ENCODE peak calls at places on chromosomes 6 and 20, in five cellular contexts. J is neural progenitor cell, U is fibroblast of lung, O is HCT116, M is K562. I is an unnamed sample.

GRCh38 chr6:34496103-34496685 is 30.3 kb downstream of the PACSIN1 start:
- DNase-seq in U (no peak), O (no peak), M (no peak), J (no peak), I (no peak)

GRCh38 chr6:143513410-143513809 is 1.9 kb upstream of the FUCA2 start:
- DNase-seq in O (no peak), U (no peak), J (peak; percentile 59), M (peak; percentile 45), I (peak; percentile 7)

GRCh38 chr6:157264701-157265100 is 58.6 kb downstream of the TMEM242 start:
- DNase-seq in J (no peak), O (no peak), U (no peak), M (no peak), I (no peak)

GRCh38 chr6:150573041-150573681 is 26.5 kb upstream of the PLEKHG1 start:
- DNase-seq in M (peak; percentile 24), J (peak; percentile 52), U (peak; percentile 24), O (no peak), I (no peak)

GRCh38 chr20:12241065-12241464 is 323.4 kb downstream of the BTBD3 start:
- DNase-seq in O (no peak), J (no peak), M (no peak), U (no peak), I (no peak)

GRCh38 chr6:125952764-125953501 is 3.6 kb upstream of the HINT3 start:
- DNase-seq in O (no peak), J (peak; percentile 78), M (no peak), U (no peak), I (no peak)

GRCh38 chr20:17735206-17735804 is 35.5 kb downstream of the BANF2 start:
- DNase-seq in U (peak; percentile 61), J (no peak), O (no peak), M (no peak), I (no peak)

GRCh38 chr6:47109281-47109680 is 67.1 kb upstream of the ADGRF1 start:
- DNase-seq in O (no peak), J (no peak), M (no peak), U (no peak), I (no peak)

GRCh38 chr20:59455392-59456341 is 148.7 kb upstream of the PHACTR3 start:
- DNase-seq in M (peak; percentile 20), J (peak; percentile 60), U (peak; percentile 8), O (peak; percentile 3), I (no peak)

GRCh38 chr6:1960484-1961142 is 284.8 kb downstream of the GMDS start:
- DNase-seq in J (no peak), M (no peak), O (no peak), U (no peak), I (no peak)

GRCh38 chr6:1957746-1958145 is 287.7 kb downstream of the GMDS start:
- DNase-seq in O (no peak), J (no peak), M (no peak), U (no peak), I (no peak)

GRCh38 chr6:1952726-1953360 is 292.6 kb downstream of the GMDS start:
- DNase-seq in J (no peak), M (no peak), O (peak; percentile 53), U (peak; percentile 95), I (no peak)

GRCh38 chr6:1962201-1962600 is 283.2 kb downstream of the GMDS start:
- DNase-seq in M (no peak), J (no peak), U (no peak), O (no peak), I (no peak)

DNA sequence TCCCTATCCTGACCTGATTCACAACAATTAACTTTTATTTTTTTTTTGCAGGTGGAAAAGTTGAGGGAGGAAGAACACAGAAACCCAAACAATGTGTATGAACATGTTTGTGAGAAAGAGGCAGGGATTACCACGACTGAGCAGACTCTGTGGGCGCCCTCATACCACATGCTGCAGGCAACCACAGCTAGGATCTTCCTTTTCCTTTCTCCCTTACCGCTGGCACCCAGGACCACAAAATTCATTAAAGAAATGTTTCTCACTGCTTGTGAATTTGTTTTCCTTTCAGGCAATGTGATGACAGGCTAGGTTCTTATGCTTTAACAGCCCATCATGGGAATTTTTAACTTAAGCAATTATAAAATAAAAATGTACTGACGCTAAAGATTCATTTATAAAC is 287.1 kb downstream of the GMDS start:
- DNase-seq in J (no peak), M (no peak), O (no peak), U (no peak), I (peak; percentile 61)
- H3K4me2 ChIP-seq in J (no peak overlapping the region), M (no peak overlapping the region), O (no peak overlapping the region), U (no peak overlapping the region), I (peak overlapping the region; percentile 36)

DNA sequence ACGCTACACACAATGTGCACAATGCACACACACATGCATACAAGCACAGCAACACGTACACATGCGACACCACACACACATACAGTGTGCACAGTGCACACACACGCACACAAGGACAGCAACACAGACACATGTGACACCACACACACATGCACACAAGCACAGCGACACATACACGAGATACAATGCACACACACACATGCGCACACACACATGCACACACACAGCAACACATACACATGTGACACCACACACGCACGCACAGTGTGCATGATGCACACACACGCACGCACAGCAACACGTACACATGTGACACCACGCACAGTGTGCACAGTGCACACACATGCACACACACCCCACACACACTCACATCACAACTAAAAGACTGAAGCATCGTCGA is 327.3 kb downstream of the THBS2 start:
- DNase-seq in J (no peak), M (no peak), U (no peak), O (no peak), I (no peak)
- H3K9ac ChIP-seq in J (no peak overlapping the region), M (no peak overlapping the region), U (no peak overlapping the region), O (no peak overlapping the region), I (no peak overlapping the region)

DNA sequence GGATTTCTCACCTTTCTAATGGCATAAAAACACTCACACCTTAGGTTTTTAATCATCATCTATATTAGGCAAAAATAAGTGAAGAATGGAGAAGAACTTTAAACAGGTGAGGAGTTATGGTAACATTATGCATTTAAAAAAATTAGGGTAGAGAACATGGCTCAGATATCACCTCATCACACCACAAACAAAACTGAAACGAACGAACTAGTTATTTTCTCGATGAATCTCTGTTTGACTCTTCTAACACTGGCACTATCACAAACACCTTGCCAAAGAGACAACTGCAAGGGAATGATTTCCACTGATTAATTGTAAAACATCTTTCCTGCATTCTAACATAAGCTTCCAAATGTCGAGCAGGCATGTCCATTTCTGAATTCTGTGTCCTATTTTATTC is 286.1 kb upstream of the GJE1 start:
- DNase-seq in O (no peak), J (no peak), U (no peak), M (no peak), I (no peak)
- H3K27ac ChIP-seq in O (no peak overlapping the region), J (no peak overlapping the region), U (no peak overlapping the region), M (no peak overlapping the region), I (no peak overlapping the region)

GRCh38 chr20:50534567-50534966 is 24.4 kb downstream of the PTPN1 start:
- DNase-seq in U (peak; percentile 89), J (no peak), M (no peak), O (no peak), I (no peak)

GRCh38 chr20:50533061-50533460 is 22.9 kb downstream of the PTPN1 start:
- DNase-seq in O (no peak), J (no peak), M (no peak), U (peak; percentile 68), I (no peak)

GRCh38 chr20:50535162-50535561 is 25.0 kb downstream of the PTPN1 start:
- DNase-seq in O (no peak), M (no peak), J (no peak), U (no peak), I (no peak)

GRCh38 chr20:50532231-50532630 is 22.0 kb downstream of the PTPN1 start:
- DNase-seq in U (no peak), M (no peak), O (no peak), J (no peak), I (no peak)

GRCh38 chr20:50533464-50533863 is 23.3 kb downstream of the PTPN1 start:
- DNase-seq in U (no peak), M (no peak), O (no peak), J (no peak), I (no peak)
- H3K4me2 ChIP-seq in U (no peak overlapping the region), M (no peak overlapping the region), O (peak overlapping the region; percentile 5), J (no peak overlapping the region), I (no peak overlapping the region)

DNA sequence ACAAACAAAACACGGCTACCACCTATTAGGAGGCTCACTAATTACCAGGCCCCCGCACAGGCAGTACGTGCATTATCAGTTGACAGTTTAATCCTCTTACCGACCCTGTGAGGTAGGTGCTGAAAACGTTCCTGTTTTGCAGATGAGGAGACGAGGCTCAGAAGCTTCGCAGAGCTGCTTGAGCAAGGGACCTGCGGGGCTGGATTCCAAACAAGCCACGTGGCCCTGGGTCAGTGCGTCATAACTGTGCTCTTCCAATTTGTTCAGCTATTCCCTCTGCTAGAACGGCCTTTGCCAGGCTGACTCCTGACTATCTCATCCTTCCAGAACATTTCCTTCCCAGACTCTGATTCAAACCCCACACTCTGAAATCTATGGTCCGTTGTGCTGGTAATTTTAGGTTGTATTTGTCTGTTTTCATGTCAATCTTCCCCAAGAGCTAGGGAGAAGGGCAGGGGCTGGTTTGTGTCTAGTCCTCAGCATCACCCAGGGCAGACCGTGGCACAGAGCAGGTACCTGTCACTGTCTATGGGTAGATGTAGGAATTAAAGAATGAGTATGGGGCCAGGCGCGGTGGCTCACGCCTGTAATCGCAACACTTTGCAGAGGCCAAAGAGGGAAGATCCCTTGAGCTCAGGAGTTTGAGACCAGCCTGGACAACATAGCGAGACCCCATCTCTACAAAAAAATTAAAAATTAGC is 28.8 kb upstream of the TLDC2 start:
- DNase-seq in U (peak; percentile 90), J (peak; percentile 78), M (no peak), O (no peak), I (no peak)
- H3K9ac ChIP-seq in U (peak overlapping the region; percentile 64), J (no peak overlapping the region), M (no peak overlapping the region), O (no peak overlapping the region), I (no peak overlapping the region)

GRCh38 chr20:38278763-38279162 is 18.2 kb upstream of the KIAA1755 start:
- DNase-seq in M (no peak), U (no peak), O (no peak), J (no peak), I (no peak)

GRCh38 chr20:38277285-38277684 is 16.8 kb upstream of the KIAA1755 start:
- DNase-seq in U (no peak), O (no peak), J (no peak), M (no peak), I (no peak)

GRCh38 chr20:38277691-38278090 is 17.2 kb upstream of the KIAA1755 start:
- DNase-seq in M (no peak), J (no peak), O (no peak), U (no peak), I (no peak)

GRCh38 chr20:38275815-38276550 is 15.4 kb upstream of the KIAA1755 start:
- DNase-seq in O (no peak), J (no peak), U (peak; percentile 88), M (no peak), I (no peak)

DNA sequence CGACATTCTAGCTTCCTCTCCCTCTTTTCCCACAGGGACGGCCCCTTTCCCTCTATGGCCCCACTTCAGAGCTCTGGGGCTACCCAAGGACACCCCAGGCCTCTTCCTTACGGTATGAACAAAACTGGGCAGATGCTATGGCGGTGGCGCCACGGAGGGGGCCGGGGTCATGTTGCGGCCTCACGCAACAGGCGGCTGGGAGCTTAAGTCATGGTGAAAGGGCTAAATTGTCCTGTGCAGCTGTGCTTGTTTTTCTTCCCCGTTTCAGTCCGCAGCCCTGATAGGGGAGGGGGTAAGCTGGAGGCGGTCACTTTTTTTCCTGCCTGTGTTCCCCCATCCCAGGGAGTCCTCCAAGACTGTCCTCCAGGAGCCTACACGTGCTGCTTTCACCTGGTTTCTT is 17.6 kb upstream of the KIAA1755 start:
- DNase-seq in M (no peak), O (no peak), U (peak; percentile 45), J (peak; percentile 76), I (no peak)
- H3K27ac ChIP-seq in M (no peak overlapping the region), O (no peak overlapping the region), U (no peak overlapping the region), J (no peak overlapping the region), I (no peak overlapping the region)

GRCh38 chr6:7448232-7448631 is 58.6 kb downstream of the RIOK1 start:
- DNase-seq in M (no peak), J (no peak), O (no peak), U (no peak), I (no peak)
- H3K4me2 ChIP-seq in M (no peak overlapping the region), J (no peak overlapping the region), O (no peak overlapping the region), U (no peak overlapping the region), I (no peak overlapping the region)